ENCODE peak calls at places on chromosomes 12 and 14, in ten cellular contexts. Y, T, O, V, C, F, R, S, K and A are unnamed samples.

GRCh38 chr14:22174412-22174811 is 414.6 kb downstream of the DAD1 start:
- DNase-seq in F (no peak), K (no peak), T (no peak), S (no peak), O (no peak), C (no peak), R (no peak), V (no peak), Y (no peak), A (no peak)

GRCh38 chr14:104686624-104687517 is 2.5 kb upstream of the INF2 start:
- DNase-seq in V (peak), T (no peak), C (peak), F (no peak), R (no peak), K (no peak), Y (no peak), O (no peak), S (no peak), A (no peak)

GRCh38 chr12:6929806-6930452 is 2.2 kb downstream of the ATN1 start:
- DNase-seq in K (no peak), R (no peak), Y (no peak), O (no peak), C (no peak), T (no peak), F (no peak), S (no peak), V (no peak), A (no peak)

GRCh38 chr12:131468206-131468605 is 242.7 kb upstream of the SFSWAP start:
- DNase-seq in V (no peak), T (no peak), F (no peak), S (no peak), O (no peak), K (no peak), Y (no peak), R (no peak), C (no peak), A (no peak)

GRCh38 chr12:12883369-12884001 is 7.9 kb upstream of the GPRC5A start:
- DNase-seq in O (no peak), Y (no peak), R (no peak), T (no peak), C (no peak), K (no peak), F (no peak), V (no peak), S (no peak), A (peak)

GRCh38 chr12:1644523-1645438 is 15.8 kb downstream of the WNT5B start:
- DNase-seq in C (peak), Y (peak), S (no peak), F (no peak), T (peak), O (peak), K (no peak), R (no peak), V (peak), A (peak)

GRCh38 chr12:107801150-107801549 is 26.6 kb downstream of the ASCL4 start:
- DNase-seq in Y (no peak), O (no peak), K (no peak), S (no peak), V (no peak), F (no peak), T (no peak), R (no peak), C (no peak), A (no peak)

GRCh38 chr12:102120886-102121285 is 903 bp downstream of the PARPBP start:
- DNase-seq in V (no peak), K (peak), C (no peak), R (peak), S (no peak), O (no peak), Y (no peak), T (no peak), F (no peak), A (peak)

GRCh38 chr14:106210650-106211049 is 684.3 kb downstream of the TMEM121 start:
- DNase-seq in C (no peak), F (no peak), R (no peak), S (no peak), T (no peak), V (no peak), Y (no peak), O (no peak), K (no peak), A (no peak)

GRCh38 chr12:6840428-6841138 is at the start of gene GNB3:
- DNase-seq in V (no peak), O (no peak), T (no peak), K (no peak), C (no peak), F (no peak), S (no peak), R (no peak), Y (no peak), A (no peak)

GRCh38 chr14:76955575-76956252 is 72.8 kb downstream of the IRF2BPL start:
- DNase-seq in C (no peak), V (no peak), F (no peak), S (no peak), T (no peak), Y (no peak), O (no peak), K (no peak), R (no peak), A (peak)

GRCh38 chr14:76514599-76514998 is 138.7 kb downstream of the ESRRB start:
- DNase-seq in K (no peak), O (peak), T (peak), S (no peak), Y (peak), F (no peak), R (peak), C (no peak), V (no peak), A (peak)

GRCh38 chr12:93060666-93061413 is 131.7 kb upstream of the EEA1 start:
- DNase-seq in V (no peak), Y (peak), R (no peak), F (no peak), K (no peak), T (no peak), O (no peak), C (peak), S (no peak), A (peak)

GRCh38 chr12:105738036-105738435 is 400.7 kb downstream of the NUAK1 start:
- DNase-seq in C (peak), K (no peak), O (no peak), Y (no peak), R (no peak), S (peak), V (no peak), F (no peak), T (no peak), A (no peak)

GRCh38 chr12:66776974-66777373 is 98.1 kb upstream of the GRIP1 start:
- DNase-seq in K (no peak), O (no peak), T (no peak), V (no peak), R (no peak), Y (no peak), C (no peak), S (no peak), F (no peak), A (no peak)

GRCh38 chr14:68660495-68660894 is 132.4 kb downstream of the ZFP36L1 start:
- DNase-seq in R (no peak), Y (no peak), O (no peak), F (no peak), V (no peak), K (no peak), C (peak), S (no peak), T (no peak), A (no peak)

GRCh38 chr14:77043177-77043983 is 14.9 kb upstream of the IRF2BPL start:
- DNase-seq in K (no peak), O (peak), F (no peak), C (peak), V (no peak), Y (peak), S (no peak), R (no peak), T (no peak), A (no peak)

GRCh38 chr14:23568600-23569310 is 1.2 kb upstream of the AP1G2 start:
- DNase-seq in F (no peak), O (no peak), V (no peak), R (no peak), T (no peak), Y (peak), S (no peak), K (peak), C (no peak), A (peak)

GRCh38 chr12:92912672-92913071 is 16.4 kb downstream of the EEA1 start:
- DNase-seq in C (no peak), S (no peak), V (no peak), O (no peak), F (no peak), Y (no peak), R (no peak), T (no peak), K (no peak), A (no peak)

GRCh38 chr14:75523771-75524171 is 1.5 kb downstream of the BATF start:
- DNase-seq in S (no peak), R (no peak), K (peak), T (no peak), C (no peak), V (no peak), O (no peak), F (no peak), Y (no peak), A (no peak)

GRCh38 chr14:35414365-35414764 is 9.8 kb upstream of the NFKBIA start:
- DNase-seq in R (no peak), O (no peak), K (no peak), Y (no peak), C (no peak), F (no peak), V (no peak), T (no peak), S (no peak), A (peak)

GRCh38 chr14:51716610-51717009 is 64.9 kb downstream of the FRMD6 start:
- DNase-seq in O (no peak), F (no peak), C (no peak), Y (no peak), S (no peak), V (no peak), T (no peak), R (no peak), K (no peak), A (peak)

GRCh38 chr12:124454735-124455134 is 112.7 kb downstream of the NCOR2 start:
- DNase-seq in C (no peak), R (no peak), F (no peak), Y (no peak), V (no peak), K (no peak), O (no peak), S (no peak), T (no peak), A (no peak)